ENCODE peak calls at places on chromosome 10, in five cellular contexts. One of them, this sample, is unnamed. For H3K4me1, the result is how much of the 10 kb centered on the place peaks cover.

GRCh38 chr10:42974693-42975002 is 102.2 kb upstream of the RET start:
- DNase-seq in CD4-positive, CD25-positive, alpha-beta regulatory T cell: no peak
- DNase-seq in GM23338: no peak
- DNase-seq in aorta: no peak
- DNase-seq in pancreas: no peak
- DNase-seq in this sample: no peak

GRCh38 chr10:75655791-75656451 is 224.5 kb downstream of the LRMDA start:
- DNase-seq in aorta: peak
- DNase-seq in GM23338: no peak
- DNase-seq in CD4-positive, CD25-positive, alpha-beta regulatory T cell: no peak
- DNase-seq in pancreas: peak
- DNase-seq in this sample: no peak

GRCh38 chr10:11476035-11476434 is 135.4 kb downstream of the USP6NL start:
- DNase-seq in GM23338: no peak
- DNase-seq in CD4-positive, CD25-positive, alpha-beta regulatory T cell: no peak
- DNase-seq in aorta: no peak
- DNase-seq in pancreas: no peak
- DNase-seq in this sample: no peak

GRCh38 chr10:56346845-56347415 is 14.1 kb downstream of the ZWINT start:
- DNase-seq in CD4-positive, CD25-positive, alpha-beta regulatory T cell: no peak
- DNase-seq in GM23338: no peak
- DNase-seq in pancreas: no peak
- DNase-seq in aorta: no peak
- DNase-seq in this sample: no peak

GRCh38 chr10:125521721-125522680 is 161.0 kb downstream of the TEX36 start:
- DNase-seq in CD4-positive, CD25-positive, alpha-beta regulatory T cell: no peak
- DNase-seq in aorta: no peak
- DNase-seq in GM23338: peak
- DNase-seq in pancreas: no peak
- DNase-seq in this sample: no peak

GRCh38 chr10:69752491-69752890 is 49.2 kb upstream of the COL13A1 start:
- DNase-seq in GM23338: no peak
- DNase-seq in CD4-positive, CD25-positive, alpha-beta regulatory T cell: no peak
- DNase-seq in pancreas: no peak
- DNase-seq in aorta: peak
- DNase-seq in this sample: no peak

GRCh38 chr10:99742240-99742639 is 10.2 kb downstream of the CUTC start:
- DNase-seq in pancreas: no peak
- DNase-seq in GM23338: no peak
- DNase-seq in aorta: no peak
- DNase-seq in CD4-positive, CD25-positive, alpha-beta regulatory T cell: no peak
- DNase-seq in this sample: no peak

GRCh38 chr10:116853287-116853686 is 4.0 kb downstream of the ENO4 start:
- DNase-seq in pancreas: no peak
- DNase-seq in CD4-positive, CD25-positive, alpha-beta regulatory T cell: no peak
- DNase-seq in GM23338: no peak
- DNase-seq in aorta: no peak
- DNase-seq in this sample: no peak

GRCh38 chr10:126243976-126244375 is 144.3 kb downstream of the ADAM12 start:
- DNase-seq in pancreas: no peak
- DNase-seq in GM23338: no peak
- DNase-seq in aorta: no peak
- DNase-seq in CD4-positive, CD25-positive, alpha-beta regulatory T cell: no peak
- DNase-seq in this sample: no peak

GRCh38 chr10:123147635-123148413 is at the start of gene HMX2:
- DNase-seq in CD4-positive, CD25-positive, alpha-beta regulatory T cell: no peak
- DNase-seq in pancreas: no peak
- DNase-seq in GM23338: peak
- DNase-seq in aorta: no peak
- DNase-seq in this sample: peak

GRCh38 chr10:94402204-94403033 is at the start of gene TBC1D12:
- DNase-seq in GM23338: peak
- DNase-seq in pancreas: peak
- DNase-seq in aorta: peak
- DNase-seq in CD4-positive, CD25-positive, alpha-beta regulatory T cell: no peak
- DNase-seq in this sample: peak

GRCh38 chr10:17643339-17643754 is 604 bp upstream of the STAM start:
- DNase-seq in pancreas: peak
- DNase-seq in CD4-positive, CD25-positive, alpha-beta regulatory T cell: peak
- DNase-seq in GM23338: peak
- DNase-seq in aorta: peak
- DNase-seq in this sample: peak

GRCh38 chr10:16891375-16892313 is 74.4 kb upstream of the RSU1 start:
- DNase-seq in pancreas: peak
- DNase-seq in GM23338: peak
- DNase-seq in aorta: peak
- DNase-seq in CD4-positive, CD25-positive, alpha-beta regulatory T cell: peak
- DNase-seq in this sample: peak

GRCh38 chr10:546971-547590 is 142.4 kb downstream of the DIP2C start:
- DNase-seq in GM23338: peak
- DNase-seq in aorta: no peak
- DNase-seq in CD4-positive, CD25-positive, alpha-beta regulatory T cell: no peak
- DNase-seq in pancreas: no peak
- DNase-seq in this sample: no peak

DNA sequence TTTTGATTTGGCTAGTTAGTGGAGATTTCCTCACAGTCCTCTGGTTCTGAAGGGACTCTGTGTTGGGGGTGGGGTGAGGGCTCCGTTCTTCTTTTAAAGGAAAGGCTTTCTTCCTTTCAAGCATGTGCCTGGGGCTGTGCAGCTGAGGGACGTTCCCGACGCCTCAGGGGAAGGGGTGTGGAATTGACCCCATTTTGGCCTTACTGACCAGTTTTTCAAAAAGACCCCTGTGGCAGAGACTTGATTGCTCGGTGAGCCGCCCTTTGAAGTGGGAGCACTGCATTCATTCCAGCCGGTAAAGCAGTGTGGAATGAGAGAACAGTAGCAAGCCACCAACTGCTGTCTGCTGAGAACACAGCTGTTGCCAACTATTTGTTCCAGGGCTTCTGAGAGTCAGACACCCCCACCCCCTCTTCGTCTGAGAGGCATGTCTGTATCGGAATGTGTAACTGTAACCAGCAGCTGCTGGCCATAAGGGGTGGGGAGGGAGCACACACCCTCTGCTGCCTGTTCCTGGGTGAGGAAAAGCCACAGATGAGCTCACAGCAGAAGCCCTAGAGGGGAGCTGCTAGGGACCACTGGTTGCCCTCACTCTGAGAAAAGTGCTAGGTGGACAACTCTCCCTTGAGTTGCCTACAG is 33.1 kb downstream of the WBP1L start:
- DNase-seq in pancreas: peak
- DNase-seq in GM23338: peak
- DNase-seq in aorta: peak
- DNase-seq in CD4-positive, CD25-positive, alpha-beta regulatory T cell: no peak
- DNase-seq in this sample: no peak
- H3K4me1 ChIP-seq in pancreas: under half
- H3K4me1 ChIP-seq in GM23338: half or more
- H3K4me1 ChIP-seq in aorta: under half
- H3K4me1 ChIP-seq in CD4-positive, CD25-positive, alpha-beta regulatory T cell: under half
- H3K4me1 ChIP-seq in this sample: under half

GRCh38 chr10:13717936-13718772 is 131.4 kb downstream of the PRPF18 start:
- DNase-seq in aorta: peak
- DNase-seq in CD4-positive, CD25-positive, alpha-beta regulatory T cell: no peak
- DNase-seq in GM23338: no peak
- DNase-seq in pancreas: peak
- DNase-seq in this sample: peak
- H3K27ac ChIP-seq in aorta: peak
- H3K27ac ChIP-seq in CD4-positive, CD25-positive, alpha-beta regulatory T cell: no peak
- H3K27ac ChIP-seq in GM23338: no peak
- H3K27ac ChIP-seq in pancreas: peak
- H3K27ac ChIP-seq in this sample: no peak

DNA sequence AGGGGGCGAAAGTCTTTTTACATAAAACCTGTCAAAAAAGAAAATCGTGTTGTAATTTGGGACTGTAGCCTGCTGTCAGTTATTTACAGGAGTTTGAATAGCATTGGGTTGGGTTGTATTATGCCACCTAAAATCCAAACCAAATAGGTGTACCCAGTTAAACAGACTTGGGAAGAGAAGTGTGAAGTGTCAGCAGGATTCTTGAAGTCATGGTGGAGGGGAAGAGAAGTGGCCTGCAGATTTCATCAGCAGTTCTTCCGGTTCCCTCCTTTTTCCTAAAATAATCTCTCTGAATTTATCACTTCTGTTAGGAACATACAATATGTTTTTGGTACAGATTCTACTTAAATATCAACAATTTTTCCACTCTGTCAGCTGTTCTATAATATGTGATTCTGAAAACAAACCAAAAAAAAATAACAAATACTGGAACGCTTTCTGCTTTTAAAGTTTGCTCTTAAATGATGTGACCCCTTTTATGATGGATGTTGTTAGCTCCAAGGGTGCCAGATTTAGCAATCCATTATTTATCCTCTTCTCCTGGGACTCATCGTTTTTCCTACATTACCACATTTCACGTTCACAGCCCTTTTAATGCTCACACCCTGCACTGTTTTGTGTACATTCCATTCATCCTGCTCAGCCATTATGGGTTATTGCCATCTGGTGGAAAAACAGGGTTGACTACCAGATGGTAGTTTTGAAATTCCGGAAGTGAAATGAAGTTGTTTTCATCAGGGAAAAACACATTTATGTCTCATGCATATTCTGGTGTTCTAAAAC is 18.7 kb upstream of the ARHGAP12 start:
- DNase-seq in GM23338: no peak
- DNase-seq in CD4-positive, CD25-positive, alpha-beta regulatory T cell: no peak
- DNase-seq in aorta: no peak
- DNase-seq in pancreas: peak
- DNase-seq in this sample: no peak
- H3K4me3 ChIP-seq in GM23338: no peak
- H3K4me3 ChIP-seq in CD4-positive, CD25-positive, alpha-beta regulatory T cell: no peak
- H3K4me3 ChIP-seq in aorta: no peak
- H3K4me3 ChIP-seq in pancreas: peak
- H3K4me3 ChIP-seq in this sample: no peak

DNA sequence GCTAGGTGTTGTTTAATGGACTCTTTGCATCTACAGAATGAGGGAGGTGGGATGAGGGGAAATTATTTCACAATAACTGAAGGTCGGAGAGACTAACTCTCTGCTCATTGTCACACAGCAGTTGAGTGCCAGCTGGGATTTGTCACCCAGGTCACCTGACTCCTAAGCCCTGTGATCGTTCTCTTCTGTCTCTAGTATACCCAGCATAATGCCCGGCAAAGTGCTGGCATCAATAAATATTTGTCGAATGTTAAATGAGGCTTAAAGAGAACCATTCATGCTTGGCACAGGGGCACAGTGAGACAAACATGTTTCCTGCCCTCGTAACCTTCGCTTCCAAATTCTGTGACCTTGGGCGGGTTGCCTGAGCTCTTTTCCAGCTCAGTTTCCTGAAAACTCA is 70.8 kb downstream of the TCF7L2 start:
- DNase-seq in CD4-positive, CD25-positive, alpha-beta regulatory T cell: no peak
- DNase-seq in aorta: no peak
- DNase-seq in GM23338: no peak
- DNase-seq in pancreas: no peak
- DNase-seq in this sample: no peak
- H3K4me1 ChIP-seq in CD4-positive, CD25-positive, alpha-beta regulatory T cell: under half
- H3K4me1 ChIP-seq in aorta: under half
- H3K4me1 ChIP-seq in GM23338: half or more
- H3K4me1 ChIP-seq in pancreas: under half
- H3K4me1 ChIP-seq in this sample: under half

GRCh38 chr10:20622522-20623270 is 274.4 kb downstream of the NEBL start:
- DNase-seq in pancreas: no peak
- DNase-seq in GM23338: no peak
- DNase-seq in aorta: no peak
- DNase-seq in CD4-positive, CD25-positive, alpha-beta regulatory T cell: no peak
- DNase-seq in this sample: no peak
- H3K27ac ChIP-seq in pancreas: no peak
- H3K27ac ChIP-seq in GM23338: no peak
- H3K27ac ChIP-seq in aorta: no peak
- H3K27ac ChIP-seq in CD4-positive, CD25-positive, alpha-beta regulatory T cell: no peak
- H3K27ac ChIP-seq in this sample: no peak

GRCh38 chr10:23343591-23344225 is 889 bp downstream of the C10orf67 start:
- DNase-seq in GM23338: peak
- DNase-seq in pancreas: peak
- DNase-seq in aorta: peak
- DNase-seq in CD4-positive, CD25-positive, alpha-beta regulatory T cell: peak
- DNase-seq in this sample: peak
- H3K4me3 ChIP-seq in GM23338: peak
- H3K4me3 ChIP-seq in pancreas: peak
- H3K4me3 ChIP-seq in aorta: peak
- H3K4me3 ChIP-seq in CD4-positive, CD25-positive, alpha-beta regulatory T cell: peak
- H3K4me3 ChIP-seq in this sample: no peak

GRCh38 chr10:22652988-22653431 is 61.4 kb downstream of the PIP4K2A start:
- DNase-seq in pancreas: no peak
- DNase-seq in GM23338: no peak
- DNase-seq in aorta: no peak
- DNase-seq in CD4-positive, CD25-positive, alpha-beta regulatory T cell: no peak
- DNase-seq in this sample: peak
- H3K4me1 ChIP-seq in pancreas: under half
- H3K4me1 ChIP-seq in GM23338: under half
- H3K4me1 ChIP-seq in aorta: under half
- H3K4me1 ChIP-seq in CD4-positive, CD25-positive, alpha-beta regulatory T cell: half or more
- H3K4me1 ChIP-seq in this sample: half or more

GRCh38 chr10:22043327-22043633 is 39.8 kb upstream of the DNAJC1 start:
- DNase-seq in GM23338: no peak
- DNase-seq in pancreas: no peak
- DNase-seq in aorta: no peak
- DNase-seq in CD4-positive, CD25-positive, alpha-beta regulatory T cell: no peak
- DNase-seq in this sample: no peak

GRCh38 chr10:22047812-22048211 is 44.3 kb upstream of the DNAJC1 start:
- DNase-seq in pancreas: no peak
- DNase-seq in CD4-positive, CD25-positive, alpha-beta regulatory T cell: no peak
- DNase-seq in aorta: no peak
- DNase-seq in GM23338: no peak
- DNase-seq in this sample: no peak

DNA sequence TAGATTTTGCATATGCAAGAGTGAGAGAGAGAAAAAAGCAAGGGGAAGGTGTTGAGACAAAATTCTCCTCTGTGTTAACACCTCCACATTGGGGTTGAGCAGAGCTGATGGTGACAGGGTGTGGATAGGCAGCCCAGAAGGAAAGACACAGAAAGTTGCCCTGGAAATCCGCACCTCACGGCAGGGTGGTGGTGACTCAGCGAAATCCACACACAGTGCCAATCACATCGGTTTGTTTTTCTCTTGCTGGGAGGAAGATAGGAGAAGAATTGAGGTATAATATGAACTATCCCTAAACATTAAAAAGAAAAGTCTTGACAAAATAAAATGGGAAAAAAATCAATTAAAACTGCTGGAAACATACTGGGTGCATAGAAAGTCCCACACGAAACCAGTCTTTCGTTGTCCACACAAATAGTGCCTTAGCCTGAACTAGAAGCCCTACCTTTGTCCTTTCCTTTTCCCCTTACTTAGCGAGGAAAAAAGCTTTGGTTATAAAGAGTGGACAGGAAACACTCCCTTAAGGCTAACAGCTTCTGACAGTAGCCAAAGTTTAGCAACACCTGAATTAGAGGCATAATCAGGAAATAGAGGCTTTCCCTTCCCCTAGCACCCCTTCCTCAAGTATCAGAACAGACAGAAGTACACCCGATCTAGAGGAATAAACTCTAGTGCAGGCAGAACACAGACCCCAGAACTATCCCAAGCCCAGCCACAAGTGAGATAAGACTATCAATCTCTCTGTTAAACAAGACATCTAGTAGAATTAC is 39.2 kb upstream of the DNAJC1 start:
- DNase-seq in pancreas: no peak
- DNase-seq in GM23338: peak
- DNase-seq in CD4-positive, CD25-positive, alpha-beta regulatory T cell: no peak
- DNase-seq in aorta: no peak
- DNase-seq in this sample: no peak
- H3K27ac ChIP-seq in pancreas: no peak
- H3K27ac ChIP-seq in GM23338: no peak
- H3K27ac ChIP-seq in CD4-positive, CD25-positive, alpha-beta regulatory T cell: no peak
- H3K27ac ChIP-seq in aorta: no peak
- H3K27ac ChIP-seq in this sample: no peak